ENCODE peak calls at places on chromosomes 2 and 18, in six cellular contexts. H, U, Q, L, T and P are unnamed samples.
A peak's percentile ranks its signal among the peaks of the same experiment; 100 is the strongest.

GRCh38 chr2:172735646-172736418 is at the start of gene RAPGEF4:
- DNase-seq in Q (peak; percentile 28), L (no peak), H (no peak), U (peak; percentile 52), T (no peak), P (no peak)

GRCh38 chr2:54081574-54081973 is 33.8 kb upstream of the ACYP2 start:
- DNase-seq in Q (no peak), L (no peak), U (no peak), T (no peak), H (no peak), P (no peak)

GRCh38 chr2:85430780-85431601 is 12.5 kb downstream of the SH2D6 start:
- DNase-seq in L (no peak), T (no peak), Q (no peak), U (no peak), H (peak; percentile 44), P (no peak)

GRCh38 chr2:109721626-109722025 is 72.5 kb upstream of the RGPD5 start:
- DNase-seq in U (no peak), L (no peak), H (peak; percentile 4), T (no peak), Q (no peak), P (no peak)

GRCh38 chr2:54901224-54901986 is 148.8 kb downstream of the RTN4 start:
- DNase-seq in U (no peak), H (no peak), T (no peak), L (no peak), Q (peak; percentile 40), P (no peak)

GRCh38 chr2:25043241-25043867 is 1.5 kb downstream of the EFR3B start:
- DNase-seq in T (no peak), U (peak; percentile 90), L (no peak), Q (no peak), H (no peak), P (no peak)

GRCh38 chr2:241379481-241380480 is 23.7 kb downstream of the FARP2 start:
- DNase-seq in L (no peak), Q (no peak), H (no peak), T (no peak), U (no peak), P (no peak)

GRCh38 chr2:36889782-36890181 is 76.6 kb downstream of the STRN start:
- DNase-seq in U (peak; percentile 89), H (no peak), T (no peak), L (no peak), Q (no peak), P (no peak)

GRCh38 chr2:162382283-162382682 is 38.4 kb downstream of the GCA start:
- DNase-seq in T (no peak), Q (no peak), L (no peak), U (no peak), H (no peak), P (no peak)

GRCh38 chr2:118179445-118179844 is 91.2 kb downstream of the INSIG2 start:
- DNase-seq in T (no peak), H (no peak), L (no peak), U (no peak), Q (no peak), P (no peak)

GRCh38 chr2:231068525-231069222 is 12.0 kb downstream of the PSMD1 start:
- DNase-seq in U (peak; percentile 52), L (no peak), T (no peak), Q (no peak), H (no peak), P (no peak)

GRCh38 chr2:40363631-40364030 is 88.3 kb downstream of the SLC8A1 start:
- DNase-seq in U (no peak), Q (no peak), H (no peak), T (no peak), L (no peak), P (no peak)

DNA sequence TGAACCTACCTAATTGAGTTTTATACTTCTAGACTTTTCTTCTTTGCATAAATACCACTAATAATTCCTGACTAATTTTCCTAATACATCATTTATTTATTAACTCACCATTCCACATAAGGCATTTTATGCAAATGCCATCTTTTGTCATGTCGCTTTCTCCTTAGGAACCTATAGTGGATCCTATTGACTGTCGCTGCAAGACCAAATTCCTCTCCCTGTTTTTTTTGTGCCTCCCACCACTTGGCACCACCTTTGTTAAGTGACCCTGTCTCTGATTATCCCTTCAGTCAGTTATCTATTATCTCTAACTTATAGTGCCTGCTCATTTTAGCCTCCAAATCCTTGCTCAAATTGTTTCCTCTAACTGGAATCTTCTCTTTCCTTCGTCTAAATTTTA is 19.5 kb downstream of the UNC80 start:
- DNase-seq in Q (no peak), T (no peak), L (no peak), H (no peak), U (no peak), P (no peak)
- TF ChIP-seq CTCF in Q (no peak), T (no peak), L (no peak), H (no peak), U (no peak), P (no peak)

GRCh38 chr18:53657257-53657656 is 567.2 kb downstream of the MBD2 start:
- DNase-seq in U (no peak), H (no peak), L (no peak), Q (no peak), T (no peak), P (no peak)
- TF ChIP-seq POLR2A in U (no peak), H (no peak), L (no peak), Q (no peak), T (no peak), P (no peak)

DNA sequence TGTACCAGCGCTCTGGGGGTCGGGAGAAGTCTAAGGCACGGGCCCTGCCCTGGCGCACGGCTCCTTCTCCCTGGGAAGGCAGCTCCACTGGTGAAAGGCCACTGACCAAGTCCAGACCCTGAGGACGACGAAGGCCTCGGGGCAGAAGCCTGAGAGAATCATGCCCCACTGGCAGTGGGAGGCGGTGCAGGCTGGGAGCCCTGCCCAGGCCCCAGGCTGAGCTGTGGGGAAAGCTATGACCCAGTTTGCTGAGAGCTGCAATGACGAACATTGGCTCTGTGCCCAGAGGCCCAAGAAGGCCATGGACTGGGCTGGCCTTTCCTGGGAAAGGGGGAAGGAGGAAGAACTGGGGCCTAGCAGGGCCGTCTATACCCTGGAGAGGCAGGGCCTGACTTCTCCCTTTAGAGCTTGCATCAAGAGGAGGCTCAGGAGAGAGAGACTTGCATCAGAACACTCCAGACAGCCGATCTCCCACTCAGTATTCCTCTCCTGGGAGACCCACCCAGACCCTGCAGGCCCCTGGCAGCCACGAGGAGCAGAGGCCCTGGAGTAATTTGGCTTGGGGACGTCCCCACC is 32.9 kb downstream of the HS1BP3 start:
- DNase-seq in T (peak; percentile 99), H (peak; percentile 98), L (peak; percentile 98), U (peak; percentile 32), Q (peak; percentile 94), P (peak; percentile 98)
- TF ChIP-seq CTCF in T (peak; percentile 88), H (peak; percentile 77), L (peak; percentile 62), U (peak; percentile 9), Q (peak; percentile 72), P (peak; percentile 88)

GRCh38 chr18:74290831-74291770 is 662 bp downstream of the CYB5A start:
- DNase-seq in L (peak; percentile 40), T (peak; percentile 37), Q (peak; percentile 91), U (peak; percentile 8), H (peak; percentile 58), P (no peak)

GRCh38 chr18:74292541-74292858 is 737 bp upstream of the CYB5A start:
- DNase-seq in T (no peak), U (no peak), H (no peak), L (no peak), Q (no peak), P (no peak)

GRCh38 chr18:74294526-74294925 is 2.8 kb upstream of the CYB5A start:
- DNase-seq in U (no peak), L (no peak), Q (no peak), T (peak; percentile 51), H (no peak), P (no peak)

GRCh38 chr18:74289946-74290478 is 1.8 kb downstream of the CYB5A start:
- DNase-seq in H (no peak), U (no peak), Q (no peak), T (no peak), L (no peak), P (no peak)

DNA sequence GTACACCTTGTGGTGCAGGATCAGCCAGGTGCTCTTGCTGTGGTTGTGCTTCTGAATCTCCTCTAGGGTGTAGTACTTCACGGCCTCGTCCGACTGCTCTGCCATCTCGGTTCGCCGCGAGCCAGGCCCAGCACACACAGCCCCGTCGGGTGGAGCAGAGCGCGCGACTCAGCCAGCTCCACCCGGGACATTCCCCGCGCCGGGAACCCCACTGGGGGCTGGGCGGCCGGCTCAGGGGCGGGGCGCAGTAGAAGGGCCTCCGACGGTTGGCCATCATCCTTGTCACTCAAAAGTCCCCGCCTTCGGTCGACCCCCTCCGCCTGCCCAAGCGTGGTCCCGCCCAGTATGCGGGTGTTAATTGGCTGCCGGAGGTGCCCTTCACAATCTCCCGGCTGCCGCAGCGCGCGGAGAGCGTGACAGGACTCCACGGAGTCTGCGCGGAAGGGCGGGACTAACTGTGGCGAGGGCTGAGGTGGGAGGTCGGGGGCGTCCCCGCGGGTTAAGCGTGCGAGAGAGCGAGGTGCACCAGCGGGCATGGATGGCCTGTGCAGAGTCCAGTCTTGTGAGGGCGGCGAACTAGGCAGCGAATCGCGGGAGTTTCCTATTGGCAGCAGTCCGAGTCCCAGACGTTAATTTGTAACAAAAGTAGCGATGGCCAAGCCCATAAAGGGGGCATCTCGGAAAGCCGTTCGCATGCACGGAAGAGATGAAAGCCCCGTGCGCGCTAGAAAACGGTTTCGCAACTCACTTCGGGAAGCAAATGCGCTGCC is at the start of gene CYB5A:
- DNase-seq in T (peak; percentile 100), L (peak; percentile 99), Q (peak; percentile 98), H (peak; percentile 100), U (peak; percentile 95), P (peak; percentile 97)
- TF ChIP-seq POLR2A in T (peak; percentile 48), L (peak; percentile 81), Q (peak; percentile 59), H (peak; percentile 46), U (peak; percentile 63), P (peak; percentile 62)

GRCh38 chr2:74501335-74502071 is 2.1 kb upstream of the LBX2 start:
- DNase-seq in Q (no peak), L (no peak), U (no peak), H (no peak), T (no peak), P (no peak)

GRCh38 chr2:74504591-74504990 is 2.9 kb downstream of the PCGF1 start:
- DNase-seq in T (no peak), U (no peak), H (no peak), L (no peak), Q (no peak), P (no peak)

GRCh38 chr2:74503506-74504475 is 3.7 kb downstream of the PCGF1 start:
- DNase-seq in L (no peak), Q (no peak), H (no peak), U (no peak), T (no peak), P (peak; percentile 11)

GRCh38 chr2:74502147-74502719 is 2.8 kb upstream of the LBX2 start:
- DNase-seq in T (no peak), L (no peak), Q (peak; percentile 56), U (no peak), H (no peak), P (no peak)

GRCh38 chr2:74502720-74503505 is 3.5 kb upstream of the LBX2 start:
- DNase-seq in H (peak; percentile 66), U (peak; percentile 85), T (peak; percentile 69), L (peak; percentile 87), Q (peak; percentile 82), P (peak; percentile 74)
- TF ChIP-seq CTCF in H (no peak), U (peak; percentile 14), T (no peak), L (peak; percentile 53), Q (peak; percentile 11), P (peak; percentile 27)

DNA sequence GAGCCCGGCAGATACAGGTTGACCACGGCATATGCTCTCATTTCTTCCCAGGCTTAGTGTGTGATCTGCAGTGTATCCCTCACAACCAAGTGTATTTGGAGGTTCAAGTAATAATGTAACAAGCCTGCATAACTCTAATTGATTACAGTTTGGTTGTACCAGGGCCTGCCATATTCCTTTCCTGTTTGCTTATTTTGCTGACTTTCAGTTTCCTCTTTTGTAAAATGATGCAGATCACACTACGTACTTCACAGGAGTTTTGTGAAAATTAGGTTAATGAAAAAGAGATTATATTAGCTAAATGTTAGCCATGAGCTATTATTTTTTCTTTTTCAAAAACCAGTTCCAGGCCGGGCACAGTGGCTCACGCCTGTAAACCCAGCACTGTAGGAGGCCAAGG is 25.8 kb downstream of the SLC3A1 start:
- DNase-seq in H (no peak), L (no peak), T (no peak), U (no peak), Q (no peak), P (no peak)
- TF ChIP-seq POLR2A in H (no peak), L (no peak), T (no peak), U (no peak), Q (no peak), P (no peak)